ENCODE peak calls at places on chromosomes 2 and 18, in four cellular contexts. K, G, A and O are unnamed samples.

GRCh38 chr2:46045888-46046287 is 251.3 kb upstream of the EPAS1 start:
- DNase-seq in K (no peak), G (no peak), A (no peak), O (no peak)

GRCh38 chr18:75810481-75810880 is 383.0 kb upstream of the SMIM21 start:
- DNase-seq in K (no peak), A (no peak), G (peak), O (no peak)

GRCh38 chr2:176686328-176686727 is 417.1 kb downstream of the MTX2 start:
- DNase-seq in G (no peak), A (no peak), K (no peak), O (no peak)

GRCh38 chr2:240269886-240270285 is 129.4 kb upstream of the OTOS start:
- DNase-seq in G (no peak), K (no peak), A (no peak), O (no peak)

GRCh38 chr2:32977228-32977758 is 30.5 kb downstream of the LTBP1 start:
- DNase-seq in G (no peak), K (no peak), A (no peak), O (no peak)

GRCh38 chr2:1072258-1072657 is 121.6 kb downstream of the SNTG2 start:
- DNase-seq in K (no peak), G (no peak), A (no peak), O (no peak)

GRCh38 chr2:20524412-20525040 is 77.7 kb downstream of the RHOB start:
- DNase-seq in G (no peak), K (no peak), A (no peak), O (no peak)

GRCh38 chr2:186755066-186755465 is 61.2 kb downstream of the FAM171B start:
- DNase-seq in K (peak), A (no peak), G (peak), O (no peak)

GRCh38 chr2:37306024-37306423 is 18.6 kb downstream of the PRKD3 start:
- DNase-seq in A (peak), K (no peak), G (no peak), O (no peak)

GRCh38 chr18:2994603-2995432 is 18.1 kb downstream of the LPIN2 start:
- DNase-seq in A (no peak), K (no peak), G (peak), O (no peak)